ENCODE peak calls at places on chromosomes 1 and 21, in six cellular contexts. One of them, this sample, is unnamed.

GRCh38 chr1:150080784-150081183 is 13.2 kb downstream of the VPS45 start:
- DNase-seq in heart right ventricle: no peak
- DNase-seq in cardiac fibroblast: no peak
- DNase-seq in foreskin fibroblast: no peak
- DNase-seq in uterus: no peak
- DNase-seq in body of pancreas: no peak
- DNase-seq in this sample: no peak

GRCh38 chr1:113035086-113035485 is 37.9 kb upstream of the LRIG2 start:
- DNase-seq in body of pancreas: no peak
- DNase-seq in heart right ventricle: no peak
- DNase-seq in uterus: no peak
- DNase-seq in foreskin fibroblast: no peak
- DNase-seq in cardiac fibroblast: no peak
- DNase-seq in this sample: no peak

GRCh38 chr1:86779308-86780191 is 75.2 kb downstream of the SH3GLB1 start:
- DNase-seq in body of pancreas: no peak
- DNase-seq in uterus: no peak
- DNase-seq in heart right ventricle: no peak
- DNase-seq in cardiac fibroblast: peak
- DNase-seq in foreskin fibroblast: peak
- DNase-seq in this sample: peak

GRCh38 chr1:188489336-188490112 is 1660.8 kb downstream of the PLA2G4A start:
- DNase-seq in foreskin fibroblast: peak
- DNase-seq in uterus: no peak
- DNase-seq in cardiac fibroblast: no peak
- DNase-seq in body of pancreas: no peak
- DNase-seq in heart right ventricle: no peak
- DNase-seq in this sample: no peak

GRCh38 chr1:212634252-212634651 is 25.7 kb downstream of the ATF3 start:
- DNase-seq in body of pancreas: no peak
- DNase-seq in heart right ventricle: no peak
- DNase-seq in cardiac fibroblast: no peak
- DNase-seq in foreskin fibroblast: no peak
- DNase-seq in uterus: no peak
- DNase-seq in this sample: no peak

GRCh38 chr1:170375082-170375733 is 156.8 kb upstream of the GORAB start:
- DNase-seq in cardiac fibroblast: no peak
- DNase-seq in uterus: no peak
- DNase-seq in foreskin fibroblast: no peak
- DNase-seq in body of pancreas: no peak
- DNase-seq in heart right ventricle: no peak
- DNase-seq in this sample: peak

GRCh38 chr1:47434051-47434842 is 3.6 kb upstream of the FOXD2 start:
- DNase-seq in cardiac fibroblast: peak
- DNase-seq in foreskin fibroblast: peak
- DNase-seq in body of pancreas: peak
- DNase-seq in heart right ventricle: peak
- DNase-seq in uterus: peak
- DNase-seq in this sample: peak

GRCh38 chr1:211938473-211939080 is 96.8 kb downstream of the INTS7 start:
- DNase-seq in body of pancreas: no peak
- DNase-seq in foreskin fibroblast: no peak
- DNase-seq in heart right ventricle: no peak
- DNase-seq in cardiac fibroblast: no peak
- DNase-seq in uterus: no peak
- DNase-seq in this sample: peak

GRCh38 chr1:168465942-168466702 is 77.7 kb downstream of the XCL2 start:
- DNase-seq in uterus: peak
- DNase-seq in body of pancreas: no peak
- DNase-seq in heart right ventricle: peak
- DNase-seq in foreskin fibroblast: peak
- DNase-seq in cardiac fibroblast: peak
- DNase-seq in this sample: peak

GRCh38 chr1:63873751-63874150 is 99.9 kb downstream of the ROR1 start:
- DNase-seq in foreskin fibroblast: peak
- DNase-seq in body of pancreas: no peak
- DNase-seq in cardiac fibroblast: peak
- DNase-seq in uterus: no peak
- DNase-seq in heart right ventricle: no peak
- DNase-seq in this sample: peak

GRCh38 chr1:222975472-222976122 is 160.8 kb downstream of the DISP1 start:
- DNase-seq in body of pancreas: no peak
- DNase-seq in cardiac fibroblast: peak
- DNase-seq in heart right ventricle: peak
- DNase-seq in foreskin fibroblast: peak
- DNase-seq in uterus: no peak
- DNase-seq in this sample: peak

GRCh38 chr1:235708390-235708962 is 58.9 kb upstream of the GNG4 start:
- DNase-seq in cardiac fibroblast: peak
- DNase-seq in body of pancreas: no peak
- DNase-seq in uterus: no peak
- DNase-seq in heart right ventricle: no peak
- DNase-seq in foreskin fibroblast: peak
- DNase-seq in this sample: no peak

GRCh38 chr1:18903313-18903671 is 937 bp upstream of the ALDH4A1 start:
- DNase-seq in body of pancreas: no peak
- DNase-seq in cardiac fibroblast: no peak
- DNase-seq in foreskin fibroblast: no peak
- DNase-seq in uterus: no peak
- DNase-seq in heart right ventricle: no peak
- DNase-seq in this sample: no peak

GRCh38 chr1:13818926-13819325 is 118.9 kb downstream of the PRDM2 start:
- DNase-seq in cardiac fibroblast: no peak
- DNase-seq in uterus: no peak
- DNase-seq in heart right ventricle: no peak
- DNase-seq in foreskin fibroblast: no peak
- DNase-seq in body of pancreas: no peak
- DNase-seq in this sample: no peak

GRCh38 chr1:224358288-224358687 is 1.6 kb downstream of the CNIH4 start:
- DNase-seq in body of pancreas: no peak
- DNase-seq in foreskin fibroblast: no peak
- DNase-seq in uterus: no peak
- DNase-seq in heart right ventricle: no peak
- DNase-seq in cardiac fibroblast: no peak
- DNase-seq in this sample: no peak

GRCh38 chr21:33286076-33286475 is 19.9 kb downstream of the IL10RB start:
- DNase-seq in foreskin fibroblast: no peak
- DNase-seq in cardiac fibroblast: no peak
- DNase-seq in heart right ventricle: no peak
- DNase-seq in uterus: no peak
- DNase-seq in body of pancreas: no peak
- DNase-seq in this sample: no peak

DNA sequence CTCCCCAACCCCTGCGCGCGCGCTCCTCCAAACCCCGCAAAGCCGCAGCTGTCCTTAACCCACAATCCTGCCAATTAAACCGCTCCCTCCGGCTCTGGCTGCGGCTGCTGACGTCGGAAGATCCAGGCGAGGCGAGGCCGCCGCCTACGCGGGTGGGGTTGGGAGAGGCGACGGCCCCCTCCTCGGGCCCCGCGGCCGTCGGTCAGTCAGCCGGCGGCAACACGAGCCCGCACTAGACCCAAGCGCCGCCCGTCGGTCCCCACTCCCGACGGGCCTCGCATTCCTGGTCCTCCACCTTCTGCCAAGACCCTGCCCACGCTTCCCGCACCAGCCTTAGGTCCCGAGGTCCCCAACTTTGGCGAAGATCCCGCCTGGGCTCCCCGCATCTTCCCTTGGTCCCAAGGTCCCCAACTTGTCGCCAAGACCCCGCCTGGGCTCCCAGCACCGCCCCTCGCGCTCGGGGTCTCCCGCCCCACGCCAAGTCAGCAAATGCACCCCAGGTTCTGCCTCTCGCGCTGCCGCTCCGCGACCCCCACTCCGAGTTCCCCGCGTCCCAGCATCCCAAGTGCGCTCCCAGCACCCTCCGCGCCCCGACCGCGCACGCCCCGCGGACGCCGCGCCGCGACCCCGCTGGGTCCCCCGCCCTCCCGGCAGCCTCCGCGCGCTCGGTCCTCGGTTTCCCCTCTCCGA is 75.5 kb downstream of the VWA5B1 start:
- DNase-seq in heart right ventricle: peak
- DNase-seq in uterus: no peak
- DNase-seq in cardiac fibroblast: no peak
- DNase-seq in body of pancreas: no peak
- DNase-seq in foreskin fibroblast: peak
- DNase-seq in this sample: no peak
- H3K4me3 ChIP-seq in heart right ventricle: peak
- H3K4me3 ChIP-seq in uterus: no peak
- H3K4me3 ChIP-seq in cardiac fibroblast: peak
- H3K4me3 ChIP-seq in body of pancreas: no peak
- H3K4me3 ChIP-seq in foreskin fibroblast: no peak
- H3K4me3 ChIP-seq in this sample: no peak

DNA sequence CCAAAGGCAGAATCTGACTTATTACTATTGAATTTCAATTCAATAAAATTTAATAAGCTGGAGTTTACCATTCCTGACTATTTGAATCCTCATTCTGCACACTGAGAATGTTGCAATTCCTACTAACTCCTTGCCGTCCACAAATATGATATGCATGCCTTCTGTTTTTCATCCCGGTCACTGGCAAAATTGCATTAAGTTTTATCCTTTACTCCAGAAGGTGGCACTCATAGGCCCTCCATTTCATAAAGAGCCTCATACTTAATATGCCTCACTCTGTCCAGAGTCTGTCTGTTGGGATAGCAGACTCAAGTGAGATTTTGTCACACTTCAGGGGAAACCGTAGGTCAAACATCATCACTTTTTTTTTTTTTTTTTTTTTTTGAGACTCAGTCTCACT is 27.4 kb downstream of the F11R start:
- DNase-seq in heart right ventricle: no peak
- DNase-seq in cardiac fibroblast: peak
- DNase-seq in uterus: no peak
- DNase-seq in body of pancreas: no peak
- DNase-seq in foreskin fibroblast: peak
- DNase-seq in this sample: peak
- TF ChIP-seq CTCF in heart right ventricle: peak
- TF ChIP-seq CTCF in cardiac fibroblast: peak
- TF ChIP-seq CTCF in uterus: peak
- TF ChIP-seq CTCF in body of pancreas: peak
- TF ChIP-seq CTCF in foreskin fibroblast: peak
- TF ChIP-seq CTCF in this sample: peak

DNA sequence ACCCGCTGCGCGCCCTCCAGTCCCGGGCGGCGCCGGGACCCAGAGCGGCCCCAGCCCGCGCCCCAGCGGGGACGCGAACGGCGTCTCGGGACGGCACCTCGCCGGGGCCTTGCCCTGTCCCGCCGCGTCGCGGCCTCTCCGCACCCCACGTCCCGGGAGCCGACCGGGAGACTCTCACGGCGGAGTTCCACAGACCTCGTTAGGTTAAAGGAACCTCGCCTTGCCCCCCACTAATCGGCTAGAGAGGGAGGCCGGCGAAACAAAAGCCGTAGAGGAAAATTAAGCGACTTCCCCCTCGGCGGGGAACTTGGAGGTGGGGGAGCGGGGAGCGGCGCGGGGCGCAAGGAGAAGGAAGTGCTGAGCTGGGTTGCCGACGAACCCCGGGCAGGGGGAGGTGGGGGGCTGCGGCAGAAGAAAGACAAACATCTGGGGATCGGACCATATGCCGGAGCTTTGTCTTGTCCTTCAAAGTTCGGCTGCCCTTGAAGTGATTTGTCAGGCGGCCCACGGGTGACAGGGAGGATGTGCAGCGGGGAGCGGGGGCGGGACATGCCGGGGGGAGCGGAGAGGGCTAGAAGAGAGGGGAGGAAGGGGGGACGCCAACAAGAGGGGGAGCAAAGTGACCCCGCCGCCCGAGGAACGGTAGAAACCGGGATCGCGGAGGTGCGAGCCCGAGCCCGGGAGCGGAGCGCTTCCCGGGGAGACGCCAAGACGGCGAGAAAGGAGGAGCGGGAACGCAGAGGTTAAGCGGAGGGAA is 120.0 kb upstream of the RRP15 start:
- DNase-seq in foreskin fibroblast: peak
- DNase-seq in uterus: no peak
- DNase-seq in heart right ventricle: peak
- DNase-seq in body of pancreas: no peak
- DNase-seq in cardiac fibroblast: peak
- DNase-seq in this sample: peak
- H3K4me3 ChIP-seq in foreskin fibroblast: peak
- H3K4me3 ChIP-seq in uterus: peak
- H3K4me3 ChIP-seq in heart right ventricle: peak
- H3K4me3 ChIP-seq in body of pancreas: peak
- H3K4me3 ChIP-seq in cardiac fibroblast: peak
- H3K4me3 ChIP-seq in this sample: peak

DNA sequence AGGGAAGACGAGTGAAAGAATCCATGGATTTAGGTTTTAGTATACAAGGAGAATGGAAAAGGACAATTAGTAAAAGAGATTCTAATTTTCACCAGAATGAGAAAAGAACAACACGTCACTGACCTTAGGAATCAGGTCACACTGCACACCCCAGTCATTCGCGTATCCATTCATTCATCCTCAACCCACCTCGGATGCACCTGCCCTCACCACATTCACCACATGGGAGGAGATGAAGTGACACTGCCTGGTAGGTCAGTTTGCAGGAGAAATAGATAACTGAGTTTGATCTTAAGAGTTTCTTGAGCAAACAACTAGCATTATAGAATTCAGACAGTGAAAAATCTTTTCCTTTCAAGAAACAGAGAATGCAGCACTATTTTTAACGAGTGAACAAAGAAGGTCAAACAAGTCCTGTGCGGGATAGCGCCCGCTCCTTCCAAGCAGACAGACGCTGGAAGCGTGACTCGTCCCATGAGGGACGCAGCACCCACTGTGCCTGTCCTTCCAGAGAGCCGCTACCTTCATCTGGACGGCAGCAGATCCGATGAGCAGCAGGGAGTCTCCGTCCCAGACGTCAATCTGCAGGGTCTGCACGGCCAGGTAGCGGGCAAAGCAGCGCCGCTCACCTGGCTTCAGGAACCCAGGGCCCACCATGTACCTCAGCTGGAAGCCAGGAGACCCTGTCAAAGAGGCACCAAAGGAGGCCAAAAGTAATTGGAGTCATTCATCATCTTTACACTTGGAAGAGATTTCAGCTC is 101.7 kb downstream of the NPHP4 start:
- DNase-seq in uterus: no peak
- DNase-seq in body of pancreas: no peak
- DNase-seq in cardiac fibroblast: no peak
- DNase-seq in heart right ventricle: no peak
- DNase-seq in foreskin fibroblast: no peak
- DNase-seq in this sample: no peak
- TF ChIP-seq CTCF in uterus: no peak
- TF ChIP-seq CTCF in body of pancreas: no peak
- TF ChIP-seq CTCF in cardiac fibroblast: no peak
- TF ChIP-seq CTCF in heart right ventricle: no peak
- TF ChIP-seq CTCF in foreskin fibroblast: no peak
- TF ChIP-seq CTCF in this sample: no peak